ENCODE peak calls at places on chromosomes 5 and 9, in six cellular contexts. V is right cardiac atrium; D is CD4-positive, alpha-beta memory T cell; Q is mucosa of descending colon; I is HuH-7; E is posterior vena cava. G is an unnamed sample.

GRCh38 chr9:134983506-134984371 is 66.0 kb upstream of the FCN1 start:
- DNase-seq in E (peak), V (no peak), D (no peak), I (no peak), Q (no peak), G (no peak)

GRCh38 chr5:65157906-65158603 is 323.7 kb downstream of the ADAMTS6 start:
- DNase-seq in V (no peak), I (no peak), Q (no peak), E (no peak), D (no peak), G (no peak)

GRCh38 chr5:132825165-132825823 is 5.2 kb downstream of the SHROOM1 start:
- DNase-seq in E (no peak), V (peak), Q (no peak), D (no peak), I (no peak), G (no peak)

GRCh38 chr9:137945581-137945980 is 68.0 kb downstream of the CACNA1B start:
- DNase-seq in Q (no peak), D (no peak), V (no peak), E (no peak), I (no peak), G (no peak)

GRCh38 chr5:14108170-14108996 is 34.8 kb upstream of the TRIO start:
- DNase-seq in I (peak), E (peak), Q (peak), D (peak), V (peak), G (peak)

GRCh38 chr5:90575712-90576111 is 17.1 kb downstream of the ADGRV1 start:
- DNase-seq in D (no peak), V (no peak), Q (no peak), I (no peak), E (no peak), G (no peak)

GRCh38 chr5:109239501-109239900 is 170.3 kb downstream of the PJA2 start:
- DNase-seq in D (no peak), V (no peak), Q (no peak), I (no peak), E (no peak), G (no peak)

GRCh38 chr9:21039302-21039701 is 7.9 kb upstream of the HACD4 start:
- DNase-seq in I (no peak), E (no peak), D (no peak), V (no peak), Q (no peak), G (no peak)

GRCh38 chr5:135491552-135492318 is 39.6 kb upstream of the TIFAB start:
- DNase-seq in V (no peak), E (no peak), I (peak), D (no peak), Q (no peak), G (peak)

GRCh38 chr5:95838001-95838520 is 15.5 kb upstream of the GLRX start:
- DNase-seq in D (no peak), V (no peak), Q (no peak), I (no peak), E (peak), G (no peak)

GRCh38 chr9:133572821-133573361 is 36.3 kb downstream of the FAM163B start:
- DNase-seq in I (no peak), V (peak), D (no peak), Q (no peak), E (no peak), G (no peak)

GRCh38 chr5:79857692-79858091 is 133.4 kb downstream of the MTX3 start:
- DNase-seq in I (no peak), V (no peak), E (no peak), D (no peak), Q (no peak), G (no peak)

GRCh38 chr9:624935-625505 is 216.5 kb upstream of the DMRT1 start:
- DNase-seq in E (no peak), D (no peak), V (no peak), Q (no peak), I (no peak), G (no peak)

GRCh38 chr5:130545291-130545690 is 619.8 kb downstream of the HINT1 start:
- DNase-seq in E (no peak), D (no peak), V (no peak), I (no peak), Q (no peak), G (no peak)

GRCh38 chr9:120904999-120905793 is 21.4 kb downstream of the TRAF1 start:
- DNase-seq in Q (no peak), V (peak), E (no peak), D (no peak), I (no peak), G (peak)

GRCh38 chr5:14742427-14743010 is 78.0 kb downstream of the OTULIN start:
- DNase-seq in E (no peak), D (no peak), Q (no peak), I (no peak), V (no peak), G (peak)

GRCh38 chr5:157269165-157269671 is 3.3 kb downstream of the CYFIP2 start:
- DNase-seq in V (no peak), E (no peak), I (no peak), Q (no peak), D (no peak), G (no peak)

GRCh38 chr9:86774101-86774500 is 173.2 kb downstream of the GAS1 start:
- DNase-seq in V (no peak), D (no peak), Q (no peak), I (no peak), E (no peak), G (no peak)

GRCh38 chr5:15495026-15495425 is 5.0 kb upstream of the FBXL7 start:
- DNase-seq in V (no peak), I (no peak), D (no peak), E (no peak), Q (no peak), G (no peak)

GRCh38 chr9:32701321-32702022 is 66.0 kb upstream of the TAF1L start:
- DNase-seq in Q (no peak), V (no peak), D (no peak), E (no peak), I (no peak), G (no peak)